ENCODE peak calls at places on chromosomes 5 and 9, in six cellular contexts. X is body of pancreas, C is mucosa of descending colon, G is K562, R is fibroblast of mammary gland, N is A549. B is an unnamed sample.

GRCh38 chr5:163509288-163510040 is 4.0 kb downstream of the MAT2B start:
- DNase-seq in X (no peak), C (peak), G (no peak), R (peak), N (peak), B (no peak)

GRCh38 chr5:173696216-173696615 is 79.8 kb upstream of the BOD1 start:
- DNase-seq in X (no peak), C (no peak), G (no peak), R (no peak), N (no peak), B (no peak)

GRCh38 chr5:60810036-60810435 is 34.0 kb downstream of the ELOVL7 start:
- DNase-seq in X (no peak), C (no peak), G (no peak), R (no peak), N (no peak), B (no peak)

GRCh38 chr5:31860726-31861432 is 221.9 kb downstream of the PDZD2 start:
- DNase-seq in X (no peak), C (no peak), G (no peak), R (no peak), N (no peak), B (no peak)

GRCh38 chr5:128135286-128135685 is 51.7 kb downstream of the SLC12A2 start:
- DNase-seq in X (no peak), C (no peak), G (no peak), R (peak), N (no peak), B (no peak)

GRCh38 chr9:91191443-91192378 is 170.0 kb downstream of the AUH start:
- DNase-seq in X (no peak), C (no peak), G (no peak), R (no peak), N (no peak), B (no peak)

GRCh38 chr9:12785251-12785880 is 10.5 kb downstream of the LURAP1L start:
- DNase-seq in X (peak), C (peak), G (no peak), R (peak), N (peak), B (no peak)

GRCh38 chr5:143356855-143357254 is 46.6 kb downstream of the NR3C1 start:
- DNase-seq in X (no peak), C (no peak), G (no peak), R (no peak), N (no peak), B (no peak)

GRCh38 chr5:66143473-66144073 is 527 bp upstream of the SREK1 start:
- DNase-seq in X (no peak), C (peak), G (no peak), R (no peak), N (no peak), B (no peak)

GRCh38 chr9:91734371-91734981 is 215.6 kb downstream of the ROR2 start:
- DNase-seq in X (peak), C (peak), G (peak), R (peak), N (peak), B (no peak)

GRCh38 chr9:8384126-8384525 is 584.5 kb upstream of the DMAC1 start:
- DNase-seq in X (no peak), C (no peak), G (no peak), R (peak), N (no peak), B (no peak)

GRCh38 chr5:177314376-177315342 is 3.0 kb upstream of the MXD3 start:
- DNase-seq in X (peak), C (no peak), G (no peak), R (no peak), N (no peak), B (no peak)

GRCh38 chr9:127122176-127123151 is at the start of gene ANGPTL2:
- DNase-seq in X (peak), C (peak), G (peak), R (peak), N (no peak), B (no peak)

GRCh38 chr9:135137398-135137832 is 49.9 kb downstream of the OLFM1 start:
- DNase-seq in X (no peak), C (no peak), G (peak), R (peak), N (no peak), B (no peak)

GRCh38 chr9:112050544-112051475 is 124.3 kb downstream of the SUSD1 start:
- DNase-seq in X (peak), C (peak), G (no peak), R (peak), N (peak), B (peak)

GRCh38 chr5:143057580-143057999 is 287.4 kb downstream of the ARHGAP26 start:
- DNase-seq in X (no peak), C (no peak), G (no peak), R (no peak), N (no peak), B (no peak)

GRCh38 chr9:96442491-96442890 is 7.5 kb upstream of the HABP4 start:
- DNase-seq in X (no peak), C (no peak), G (no peak), R (no peak), N (no peak), B (no peak)

GRCh38 chr5:75337366-75338021 is 474 bp downstream of the HMGCR start:
- DNase-seq in X (no peak), C (peak), G (no peak), R (peak), N (peak), B (no peak)

GRCh38 chr9:5870691-5871090 is 20.0 kb upstream of the MLANA start:
- DNase-seq in X (peak), C (peak), G (no peak), R (peak), N (no peak), B (peak)

GRCh38 chr5:58751222-58751621 is 168.3 kb downstream of the RAB3C start:
- DNase-seq in X (no peak), C (peak), G (no peak), R (peak), N (peak), B (peak)

GRCh38 chr5:126972062-126972895 is 58.1 kb downstream of the MARCHF3 start:
- DNase-seq in X (no peak), C (peak), G (peak), R (no peak), N (no peak), B (no peak)

DNA sequence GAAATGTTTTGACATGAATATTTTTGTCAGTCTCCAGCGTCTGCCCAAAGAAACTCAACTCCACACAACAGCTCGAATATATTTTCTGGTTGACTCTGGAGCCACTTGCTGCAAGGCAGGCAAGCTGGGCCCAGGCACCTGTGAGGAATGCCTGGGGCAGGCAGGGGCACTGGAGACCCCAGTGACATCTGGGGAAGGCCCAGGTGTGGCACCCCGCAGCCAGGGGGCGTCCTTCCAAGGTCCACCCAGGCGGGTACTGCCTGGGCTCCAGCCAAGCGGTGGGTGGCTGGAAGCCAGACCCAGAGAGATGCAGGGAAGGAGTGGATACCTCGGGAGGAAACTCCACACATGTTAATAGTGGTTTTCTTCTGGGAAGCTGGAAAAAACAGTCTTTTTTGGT is 125.9 kb downstream of the PHF2 start:
- DNase-seq in X (no peak), C (no peak), G (no peak), R (no peak), N (no peak), B (no peak)
- TF ChIP-seq CTCF in X (no peak), C (no peak), G (no peak), R (no peak), N (no peak), B (no peak)

GRCh38 chr9:124261787-124262595 is 4.2 kb downstream of the NEK6 start:
- DNase-seq in X (no peak), C (no peak), G (no peak), R (no peak), N (no peak), B (no peak)
- H3K4me3 ChIP-seq in X (no peak), C (no peak), G (no peak), R (peak), N (no peak), B (peak)

GRCh38 chr9:124511891-124512805 is 4.9 kb upstream of the NR5A1 start:
- DNase-seq in X (no peak), C (no peak), G (peak), R (no peak), N (no peak), B (no peak)

GRCh38 chr9:124512806-124513204 is 5.6 kb upstream of the NR5A1 start:
- DNase-seq in X (no peak), C (no peak), G (peak), R (no peak), N (no peak), B (no peak)

GRCh38 chr9:124513374-124513994 is 6.3 kb upstream of the NR5A1 start:
- DNase-seq in X (no peak), C (no peak), G (peak), R (no peak), N (no peak), B (no peak)

GRCh38 chr9:124510650-124511425 is 3.6 kb upstream of the NR5A1 start:
- DNase-seq in X (no peak), C (no peak), G (no peak), R (peak), N (peak), B (no peak)

GRCh38 chr9:124511426-124511840 is 4.2 kb upstream of the NR5A1 start:
- DNase-seq in X (no peak), C (no peak), G (peak), R (no peak), N (no peak), B (no peak)
- TF ChIP-seq CTCF in X (no peak), C (no peak), G (peak), R (no peak), N (no peak), B (no peak)

DNA sequence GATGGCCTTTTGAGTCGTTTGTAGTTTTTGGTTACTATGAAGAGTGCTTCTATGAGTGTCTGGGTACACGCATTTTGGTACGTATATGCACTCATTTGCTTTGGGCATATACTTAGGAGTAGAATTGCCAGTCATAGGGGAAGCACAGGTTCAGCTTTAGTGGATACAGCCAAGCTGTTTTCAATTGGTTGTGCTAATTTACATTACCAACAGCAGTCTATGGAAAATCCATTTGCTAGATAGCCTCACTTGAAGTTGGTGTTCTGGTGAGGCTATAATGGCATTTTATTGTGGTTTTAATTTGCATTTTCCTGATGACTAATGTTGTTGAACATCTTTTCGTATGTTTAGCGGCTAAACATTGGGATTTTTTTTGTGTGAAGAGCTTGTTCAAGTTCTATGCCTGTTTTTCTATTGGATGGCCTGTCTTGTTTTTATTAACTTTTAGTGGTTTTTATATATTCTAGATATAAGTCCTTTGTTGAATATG is 76.8 kb upstream of the ANKH start:
- DNase-seq in X (no peak), C (no peak), G (no peak), R (no peak), N (no peak), B (no peak)
- H3K4me3 ChIP-seq in X (no peak), C (no peak), G (no peak), R (no peak), N (no peak), B (no peak)

GRCh38 chr5:134552301-134552700 is 26.8 kb downstream of the JADE2 start:
- DNase-seq in X (peak), C (no peak), G (no peak), R (peak), N (peak), B (no peak)

GRCh38 chr5:134553816-134554215 is 28.3 kb downstream of the JADE2 start:
- DNase-seq in X (no peak), C (no peak), G (no peak), R (no peak), N (no peak), B (no peak)

GRCh38 chr5:134549714-134550113 is 24.2 kb downstream of the JADE2 start:
- DNase-seq in X (no peak), C (no peak), G (no peak), R (peak), N (no peak), B (no peak)

GRCh38 chr5:134550271-134551214 is 25.1 kb downstream of the JADE2 start:
- DNase-seq in X (no peak), C (no peak), G (no peak), R (no peak), N (no peak), B (no peak)

GRCh38 chr5:134551891-134552290 is 26.4 kb downstream of the JADE2 start:
- DNase-seq in X (no peak), C (no peak), G (no peak), R (no peak), N (no peak), B (no peak)
- TF ChIP-seq CTCF in X (no peak), C (no peak), G (no peak), R (no peak), N (no peak), B (no peak)

GRCh38 chr5:139277171-139277570 is 16.4 kb upstream of the MATR3 start:
- DNase-seq in X (no peak), C (no peak), G (no peak), R (no peak), N (no peak), B (no peak)
- H3K4me3 ChIP-seq in X (no peak), C (no peak), G (peak), R (no peak), N (peak), B (no peak)

GRCh38 chr9:2625427-2625826 is 3.8 kb downstream of the VLDLR start:
- DNase-seq in X (no peak), C (no peak), G (no peak), R (no peak), N (no peak), B (no peak)
- TF ChIP-seq CTCF in X (peak), C (no peak), G (no peak), R (no peak), N (no peak), B (peak)

GRCh38 chr5:14594378-14595074 is 12.9 kb downstream of the OTULINL start:
- DNase-seq in X (no peak), C (no peak), G (no peak), R (no peak), N (no peak), B (no peak)

GRCh38 chr5:14595877-14596276 is 14.3 kb downstream of the OTULINL start:
- DNase-seq in X (no peak), C (no peak), G (no peak), R (no peak), N (no peak), B (no peak)

GRCh38 chr5:14593326-14594036 is 11.9 kb downstream of the OTULINL start:
- DNase-seq in X (no peak), C (no peak), G (no peak), R (no peak), N (no peak), B (no peak)

GRCh38 chr5:14597080-14597479 is 15.5 kb downstream of the OTULINL start:
- DNase-seq in X (no peak), C (no peak), G (no peak), R (no peak), N (no peak), B (no peak)

DNA sequence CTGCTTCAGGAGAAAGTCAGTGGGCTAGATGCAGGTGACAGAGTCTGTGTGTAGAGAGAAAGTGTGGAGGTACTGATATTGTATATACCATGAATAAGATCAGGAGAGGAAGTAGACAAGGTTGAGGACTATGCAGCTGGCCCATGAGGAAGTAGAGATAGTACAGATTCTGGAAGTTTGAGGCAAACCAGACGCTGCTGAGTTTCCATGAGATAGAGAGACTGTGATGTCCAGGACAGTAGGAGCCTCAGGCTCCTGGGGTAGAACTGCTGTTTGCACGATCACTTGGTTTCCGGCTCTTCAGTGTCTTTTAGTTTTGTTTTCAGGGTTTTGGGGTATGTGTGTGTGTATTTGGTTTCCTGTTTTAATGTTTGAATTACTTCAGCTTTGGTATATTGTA is 13.6 kb downstream of the OTULINL start:
- DNase-seq in X (no peak), C (peak), G (no peak), R (no peak), N (no peak), B (no peak)
- H3K4me3 ChIP-seq in X (no peak), C (no peak), G (no peak), R (no peak), N (no peak), B (no peak)

GRCh38 chr9:130156672-130157071 is 15.5 kb upstream of the NCS1 start:
- DNase-seq in X (peak), C (peak), G (no peak), R (no peak), N (peak), B (no peak)
- TF ChIP-seq CTCF in X (peak), C (no peak), G (peak), R (no peak), N (peak), B (peak)

GRCh38 chr5:88660326-88660946 is 222.5 kb downstream of the MEF2C start:
- DNase-seq in X (no peak), C (no peak), G (no peak), R (peak), N (no peak), B (no peak)
- H3K4me3 ChIP-seq in X (no peak), C (no peak), G (no peak), R (peak), N (peak), B (no peak)

B was measured in epithelial cell of proximal tubule.